ENCODE peak calls at places on chromosomes 1 and 21, in four cellular contexts. N, P, E and I are unnamed samples.

GRCh38 chr1:77039739-77040138 is 172.5 kb downstream of the ST6GALNAC5 start:
- DNase-seq in N (peak; percentile 94), P (peak; percentile 92), E (no peak), I (no peak)

GRCh38 chr1:47181955-47182680 is 7.7 kb downstream of the PDZK1IP1 start:
- DNase-seq in N (no peak), P (peak; percentile 64), E (no peak), I (no peak)

GRCh38 chr1:86137458-86137857 is 19.1 kb downstream of the COL24A1 start:
- DNase-seq in N (peak; percentile 92), P (no peak), E (no peak), I (no peak)

GRCh38 chr1:93908394-93909145 is 660 bp downstream of the GCLM start:
- DNase-seq in N (no peak), P (no peak), E (peak; percentile 77), I (peak; percentile 46)

GRCh38 chr1:234216116-234216703 is 157.0 kb upstream of the COA6 start:
- DNase-seq in N (no peak), P (peak; percentile 54), E (no peak), I (no peak)

GRCh38 chr1:100325415-100326324 is 26.6 kb upstream of the CDC14A start:
- DNase-seq in N (no peak), P (no peak), E (no peak), I (no peak)

GRCh38 chr1:155254228-155254713 is 1.0 kb downstream of the ENTREP3 start:
- DNase-seq in N (no peak), P (no peak), E (no peak), I (no peak)

GRCh38 chr1:236156512-236157208 is 14.3 kb downstream of the GPR137B start:
- DNase-seq in N (no peak), P (no peak), E (peak; percentile 57), I (peak; percentile 43)

GRCh38 chr1:44594871-44595735 is 79.2 kb downstream of the TMEM53 start:
- DNase-seq in N (peak; percentile 83), P (no peak), E (peak; percentile 87), I (peak; percentile 10)

GRCh38 chr1:22447581-22448215 is 4.0 kb upstream of the ZBTB40 start:
- DNase-seq in N (peak; percentile 56), P (no peak), E (no peak), I (no peak)

GRCh38 chr1:47894718-47895393 is 102.3 kb downstream of the TRABD2B start:
- DNase-seq in N (peak; percentile 16), P (no peak), E (no peak), I (no peak)

GRCh38 chr1:15680614-15681345 is 3.3 kb upstream of the PLEKHM2 start:
- DNase-seq in N (peak; percentile 64), P (no peak), E (no peak), I (no peak)

GRCh38 chr21:45054162-45054926 is 20.0 kb upstream of the ADARB1 start:
- DNase-seq in N (no peak), P (no peak), E (no peak), I (no peak)

GRCh38 chr1:61979729-61980128 is 214.9 kb upstream of the L1TD1 start:
- DNase-seq in N (no peak), P (no peak), E (no peak), I (no peak)

GRCh38 chr1:12434174-12434573 is 183.8 kb downstream of the DHRS3 start:
- DNase-seq in N (peak; percentile 91), P (no peak), E (no peak), I (peak; percentile 90)

GRCh38 chr1:152160553-152160952 is 1.5 kb upstream of the RPTN start:
- DNase-seq in N (no peak), P (no peak), E (no peak), I (no peak)

GRCh38 chr1:233990486-233990885 is 86.0 kb downstream of the SLC35F3 start:
- DNase-seq in N (no peak), P (no peak), E (no peak), I (no peak)

GRCh38 chr1:5111581-5111980 is 457.2 kb downstream of the AJAP1 start:
- DNase-seq in N (no peak), P (no peak), E (no peak), I (no peak)

GRCh38 chr1:16076003-16076870 is 2.8 kb upstream of the FAM131C start:
- DNase-seq in N (peak; percentile 89), P (no peak), E (no peak), I (no peak)

GRCh38 chr1:231386472-231386871 is 35.6 kb downstream of the EGLN1 start:
- DNase-seq in N (no peak), P (no peak), E (no peak), I (no peak)

GRCh38 chr1:43750083-43750482 is 42.7 kb downstream of the ST3GAL3 start:
- DNase-seq in N (no peak), P (no peak), E (no peak), I (no peak)

GRCh38 chr1:203630697-203631096 is 4.1 kb downstream of the ATP2B4 start:
- DNase-seq in N (no peak), P (no peak), E (no peak), I (no peak)

GRCh38 chr1:51535006-51535592 is 16.0 kb upstream of the EPS15 start:
- DNase-seq in N (peak; percentile 79), P (no peak), E (no peak), I (peak; percentile 39)

GRCh38 chr1:30125449-30126170 is 597.8 kb downstream of the MATN1 start:
- DNase-seq in N (no peak), P (no peak), E (no peak), I (no peak)

GRCh38 chr1:207389728-207390464 is 64.2 kb upstream of the CR2 start:
- DNase-seq in N (peak; percentile 11), P (no peak), E (no peak), I (no peak)

GRCh38 chr1:206556047-206556747 is 48.9 kb downstream of the RASSF5 start:
- DNase-seq in N (no peak), P (no peak), E (no peak), I (no peak)

GRCh38 chr21:41777934-41778815 is 11.3 kb upstream of the RIPK4 start:
- DNase-seq in N (peak; percentile 96), P (no peak), E (peak; percentile 89), I (no peak)